ENCODE peak calls at places on chromosomes 5 and 9, in eight cellular contexts. One of them, this sample, is unnamed.

GRCh38 chr9:98867434-98868168 is 60.1 kb downstream of the GALNT12 start:
- DNase-seq in cardiac muscle cell: no peak
- DNase-seq in epithelial cell of esophagus: no peak
- DNase-seq in WTC11: no peak
- DNase-seq in bronchial epithelial cell: no peak
- DNase-seq in retinal pigment epithelial cell: no peak
- DNase-seq in endothelial cell: no peak
- DNase-seq in GM13976: no peak
- DNase-seq in this sample: no peak

GRCh38 chr9:79817469-79818004 is 245.8 kb downstream of the TLE4 start:
- DNase-seq in cardiac muscle cell: peak; percentile 26
- DNase-seq in epithelial cell of esophagus: no peak
- DNase-seq in WTC11: no peak
- DNase-seq in retinal pigment epithelial cell: no peak
- DNase-seq in GM13976: peak; percentile 33
- DNase-seq in bronchial epithelial cell: no peak
- DNase-seq in endothelial cell: peak; percentile 5
- DNase-seq in this sample: no peak

GRCh38 chr5:143182901-143183820 is 220.3 kb downstream of the NR3C1 start:
- DNase-seq in retinal pigment epithelial cell: no peak
- DNase-seq in endothelial cell: no peak
- DNase-seq in WTC11: no peak
- DNase-seq in GM13976: peak; percentile 42
- DNase-seq in bronchial epithelial cell: no peak
- DNase-seq in epithelial cell of esophagus: no peak
- DNase-seq in cardiac muscle cell: no peak
- DNase-seq in this sample: no peak

GRCh38 chr5:68255305-68256130 is 40.0 kb downstream of the PIK3R1 start:
- DNase-seq in retinal pigment epithelial cell: no peak
- DNase-seq in cardiac muscle cell: no peak
- DNase-seq in bronchial epithelial cell: no peak
- DNase-seq in epithelial cell of esophagus: no peak
- DNase-seq in endothelial cell: no peak
- DNase-seq in GM13976: no peak
- DNase-seq in WTC11: no peak
- DNase-seq in this sample: no peak

GRCh38 chr9:37220971-37221370 is 100.6 kb downstream of the ZCCHC7 start:
- DNase-seq in cardiac muscle cell: no peak
- DNase-seq in endothelial cell: no peak
- DNase-seq in GM13976: no peak
- DNase-seq in bronchial epithelial cell: no peak
- DNase-seq in retinal pigment epithelial cell: peak; percentile 60
- DNase-seq in WTC11: no peak
- DNase-seq in epithelial cell of esophagus: no peak
- DNase-seq in this sample: no peak

GRCh38 chr5:97006454-97006853 is 70.6 kb downstream of the LNPEP start:
- DNase-seq in WTC11: no peak
- DNase-seq in retinal pigment epithelial cell: no peak
- DNase-seq in cardiac muscle cell: no peak
- DNase-seq in endothelial cell: no peak
- DNase-seq in GM13976: no peak
- DNase-seq in bronchial epithelial cell: no peak
- DNase-seq in epithelial cell of esophagus: peak; percentile 9
- DNase-seq in this sample: no peak

GRCh38 chr5:90932052-90932699 is 373.6 kb downstream of the ADGRV1 start:
- DNase-seq in epithelial cell of esophagus: peak; percentile 67
- DNase-seq in endothelial cell: peak; percentile 54
- DNase-seq in retinal pigment epithelial cell: no peak
- DNase-seq in GM13976: peak; percentile 64
- DNase-seq in cardiac muscle cell: peak; percentile 73
- DNase-seq in bronchial epithelial cell: peak; percentile 65
- DNase-seq in WTC11: peak; percentile 40
- DNase-seq in this sample: peak; percentile 15

GRCh38 chr5:149471406-149472183 is 79.6 kb downstream of the CSNK1A1 start:
- DNase-seq in endothelial cell: no peak
- DNase-seq in cardiac muscle cell: no peak
- DNase-seq in retinal pigment epithelial cell: no peak
- DNase-seq in bronchial epithelial cell: peak; percentile 73
- DNase-seq in epithelial cell of esophagus: peak; percentile 86
- DNase-seq in GM13976: no peak
- DNase-seq in WTC11: no peak
- DNase-seq in this sample: no peak

GRCh38 chr5:52922384-52922783 is 66.8 kb upstream of the ITGA2 start:
- DNase-seq in retinal pigment epithelial cell: peak; percentile 96
- DNase-seq in endothelial cell: no peak
- DNase-seq in epithelial cell of esophagus: peak; percentile 97
- DNase-seq in bronchial epithelial cell: peak; percentile 99
- DNase-seq in GM13976: no peak
- DNase-seq in cardiac muscle cell: no peak
- DNase-seq in WTC11: no peak
- DNase-seq in this sample: no peak

GRCh38 chr9:12818431-12819000 is 43.7 kb downstream of the LURAP1L start:
- DNase-seq in endothelial cell: no peak
- DNase-seq in bronchial epithelial cell: peak; percentile 28
- DNase-seq in GM13976: no peak
- DNase-seq in WTC11: no peak
- DNase-seq in retinal pigment epithelial cell: no peak
- DNase-seq in cardiac muscle cell: no peak
- DNase-seq in epithelial cell of esophagus: no peak
- DNase-seq in this sample: no peak

GRCh38 chr5:34699155-34700077 is 43.3 kb downstream of the RAI14 start:
- DNase-seq in bronchial epithelial cell: peak; percentile 55
- DNase-seq in epithelial cell of esophagus: peak; percentile 57
- DNase-seq in cardiac muscle cell: peak; percentile 31
- DNase-seq in GM13976: no peak
- DNase-seq in WTC11: peak; percentile 43
- DNase-seq in retinal pigment epithelial cell: no peak
- DNase-seq in endothelial cell: no peak
- DNase-seq in this sample: no peak

GRCh38 chr9:111925784-111926183 is 29.2 kb downstream of the UGCG start:
- DNase-seq in retinal pigment epithelial cell: no peak
- DNase-seq in bronchial epithelial cell: no peak
- DNase-seq in cardiac muscle cell: no peak
- DNase-seq in endothelial cell: no peak
- DNase-seq in epithelial cell of esophagus: no peak
- DNase-seq in GM13976: no peak
- DNase-seq in WTC11: no peak
- DNase-seq in this sample: no peak

GRCh38 chr9:22308177-22308576 is 138.4 kb upstream of the DMRTA1 start:
- DNase-seq in retinal pigment epithelial cell: no peak
- DNase-seq in WTC11: no peak
- DNase-seq in epithelial cell of esophagus: no peak
- DNase-seq in endothelial cell: no peak
- DNase-seq in GM13976: no peak
- DNase-seq in cardiac muscle cell: no peak
- DNase-seq in bronchial epithelial cell: no peak
- DNase-seq in this sample: no peak

DNA sequence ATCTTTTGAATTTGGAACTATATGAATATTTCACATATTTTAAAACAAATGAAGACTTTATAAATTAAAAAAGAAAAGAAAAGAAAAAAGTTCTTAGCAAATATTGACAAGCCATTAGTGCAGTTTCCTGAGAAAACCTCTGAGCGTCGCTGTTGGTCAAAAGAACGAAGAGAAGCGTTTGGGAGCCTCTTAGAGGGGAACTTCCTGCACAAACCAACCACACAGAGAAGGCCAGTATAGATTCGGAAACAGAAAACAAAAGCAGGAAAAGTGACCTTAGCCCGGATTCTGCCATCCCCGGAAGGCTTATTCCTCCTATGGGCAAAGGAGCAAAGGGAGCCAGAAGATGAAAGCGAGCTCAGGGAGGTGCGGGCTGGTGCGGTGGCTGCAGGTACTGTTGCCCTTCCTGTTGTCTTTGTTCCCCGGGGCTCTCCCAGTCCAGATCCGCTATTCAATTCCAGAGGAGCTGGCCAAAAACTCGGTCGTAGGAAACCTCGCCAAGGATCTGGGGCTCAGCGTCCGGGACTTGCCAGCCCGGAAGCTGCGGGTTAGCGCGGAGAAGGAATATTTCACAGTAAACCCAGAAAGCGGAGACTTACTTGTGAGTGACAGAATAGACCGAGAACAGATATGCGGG is at the start of gene PCDHGB2:
- DNase-seq in retinal pigment epithelial cell: no peak
- DNase-seq in endothelial cell: peak; percentile 26
- DNase-seq in epithelial cell of esophagus: peak; percentile 10
- DNase-seq in cardiac muscle cell: peak; percentile 3
- DNase-seq in GM13976: peak; percentile 73
- DNase-seq in WTC11: peak; percentile 46
- DNase-seq in bronchial epithelial cell: peak; percentile 25
- DNase-seq in this sample: no peak
- TF ChIP-seq CTCF in retinal pigment epithelial cell: peak; percentile 22
- TF ChIP-seq CTCF in endothelial cell: peak; percentile 63
- TF ChIP-seq CTCF in epithelial cell of esophagus: no peak
- TF ChIP-seq CTCF in cardiac muscle cell: peak; percentile 30
- TF ChIP-seq CTCF in GM13976: no peak
- TF ChIP-seq CTCF in WTC11: peak; percentile 65
- TF ChIP-seq CTCF in bronchial epithelial cell: peak; percentile 33
- TF ChIP-seq CTCF in this sample: no peak

DNA sequence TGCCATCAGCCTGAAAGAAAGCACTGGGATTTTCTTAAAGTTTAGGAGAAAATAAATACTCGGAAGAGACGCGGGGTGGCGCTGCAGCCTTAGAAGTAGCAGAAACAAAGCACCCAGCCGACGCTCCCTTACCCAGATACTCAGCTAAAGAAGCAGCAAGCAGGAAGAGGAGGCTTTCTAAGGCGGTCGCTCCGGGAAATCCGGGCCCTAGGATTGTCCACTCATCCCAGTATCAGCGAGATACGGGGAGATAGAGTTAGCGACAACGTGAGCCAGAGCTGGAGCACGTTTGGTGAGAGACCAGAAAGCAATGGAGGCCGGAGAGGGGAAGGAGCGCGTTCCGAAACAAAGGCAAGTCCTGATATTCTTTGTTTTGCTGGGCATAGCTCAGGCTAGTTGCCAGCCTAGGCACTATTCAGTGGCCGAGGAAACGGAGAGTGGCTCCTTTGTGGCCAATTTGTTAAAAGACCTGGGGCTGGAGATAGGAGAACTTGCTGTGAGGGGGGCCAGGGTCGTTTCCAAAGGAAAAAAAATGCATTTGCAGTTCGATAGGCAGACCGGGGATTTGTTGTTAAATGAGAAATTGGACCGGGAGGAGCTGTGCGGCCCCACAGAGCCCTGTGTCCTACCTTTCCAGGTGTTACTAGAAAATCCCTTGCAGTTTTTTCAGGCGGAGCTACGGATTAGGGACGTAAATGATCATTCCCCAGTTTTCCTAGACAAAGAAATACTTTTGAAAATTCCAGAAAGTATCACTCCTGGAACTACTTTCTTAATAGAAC is at the start of gene PCDHB2:
- DNase-seq in GM13976: no peak
- DNase-seq in WTC11: peak; percentile 83
- DNase-seq in bronchial epithelial cell: peak; percentile 15
- DNase-seq in endothelial cell: peak; percentile 82
- DNase-seq in cardiac muscle cell: peak; percentile 91
- DNase-seq in retinal pigment epithelial cell: no peak
- DNase-seq in epithelial cell of esophagus: peak; percentile 23
- DNase-seq in this sample: peak; percentile 76
- TF ChIP-seq CTCF in GM13976: no peak
- TF ChIP-seq CTCF in WTC11: peak; percentile 88
- TF ChIP-seq CTCF in bronchial epithelial cell: peak; percentile 15
- TF ChIP-seq CTCF in endothelial cell: peak; percentile 90
- TF ChIP-seq CTCF in cardiac muscle cell: no peak
- TF ChIP-seq CTCF in retinal pigment epithelial cell: no peak
- TF ChIP-seq CTCF in epithelial cell of esophagus: no peak
- TF ChIP-seq CTCF in this sample: peak; percentile 95

GRCh38 chr9:124756011-124756410 is 15.1 kb downstream of the NR6A1 start:
- DNase-seq in bronchial epithelial cell: no peak
- DNase-seq in WTC11: no peak
- DNase-seq in GM13976: no peak
- DNase-seq in retinal pigment epithelial cell: no peak
- DNase-seq in endothelial cell: no peak
- DNase-seq in cardiac muscle cell: no peak
- DNase-seq in epithelial cell of esophagus: no peak
- DNase-seq in this sample: no peak

GRCh38 chr9:124755061-124755460 is 16.1 kb downstream of the NR6A1 start:
- DNase-seq in WTC11: no peak
- DNase-seq in bronchial epithelial cell: no peak
- DNase-seq in endothelial cell: no peak
- DNase-seq in retinal pigment epithelial cell: no peak
- DNase-seq in GM13976: no peak
- DNase-seq in epithelial cell of esophagus: no peak
- DNase-seq in cardiac muscle cell: no peak
- DNase-seq in this sample: no peak

GRCh38 chr9:124752967-124753366 is 18.1 kb downstream of the NR6A1 start:
- DNase-seq in bronchial epithelial cell: peak; percentile 64
- DNase-seq in GM13976: no peak
- DNase-seq in endothelial cell: no peak
- DNase-seq in epithelial cell of esophagus: peak; percentile 53
- DNase-seq in cardiac muscle cell: no peak
- DNase-seq in retinal pigment epithelial cell: no peak
- DNase-seq in WTC11: no peak
- DNase-seq in this sample: no peak

GRCh38 chr9:124757589-124757988 is 13.5 kb downstream of the NR6A1 start:
- DNase-seq in retinal pigment epithelial cell: no peak
- DNase-seq in bronchial epithelial cell: no peak
- DNase-seq in endothelial cell: no peak
- DNase-seq in cardiac muscle cell: peak; percentile 39
- DNase-seq in WTC11: no peak
- DNase-seq in GM13976: no peak
- DNase-seq in epithelial cell of esophagus: no peak
- DNase-seq in this sample: no peak

GRCh38 chr9:124754289-124754688 is 16.8 kb downstream of the NR6A1 start:
- DNase-seq in WTC11: no peak
- DNase-seq in cardiac muscle cell: peak; percentile 34
- DNase-seq in epithelial cell of esophagus: peak; percentile 43
- DNase-seq in endothelial cell: no peak
- DNase-seq in GM13976: no peak
- DNase-seq in bronchial epithelial cell: no peak
- DNase-seq in retinal pigment epithelial cell: no peak
- DNase-seq in this sample: no peak
- TF ChIP-seq CTCF in WTC11: no peak
- TF ChIP-seq CTCF in cardiac muscle cell: peak; percentile 59
- TF ChIP-seq CTCF in epithelial cell of esophagus: peak; percentile 67
- TF ChIP-seq CTCF in endothelial cell: no peak
- TF ChIP-seq CTCF in GM13976: peak; percentile 22
- TF ChIP-seq CTCF in bronchial epithelial cell: peak; percentile 21
- TF ChIP-seq CTCF in retinal pigment epithelial cell: peak; percentile 57
- TF ChIP-seq CTCF in this sample: no peak

DNA sequence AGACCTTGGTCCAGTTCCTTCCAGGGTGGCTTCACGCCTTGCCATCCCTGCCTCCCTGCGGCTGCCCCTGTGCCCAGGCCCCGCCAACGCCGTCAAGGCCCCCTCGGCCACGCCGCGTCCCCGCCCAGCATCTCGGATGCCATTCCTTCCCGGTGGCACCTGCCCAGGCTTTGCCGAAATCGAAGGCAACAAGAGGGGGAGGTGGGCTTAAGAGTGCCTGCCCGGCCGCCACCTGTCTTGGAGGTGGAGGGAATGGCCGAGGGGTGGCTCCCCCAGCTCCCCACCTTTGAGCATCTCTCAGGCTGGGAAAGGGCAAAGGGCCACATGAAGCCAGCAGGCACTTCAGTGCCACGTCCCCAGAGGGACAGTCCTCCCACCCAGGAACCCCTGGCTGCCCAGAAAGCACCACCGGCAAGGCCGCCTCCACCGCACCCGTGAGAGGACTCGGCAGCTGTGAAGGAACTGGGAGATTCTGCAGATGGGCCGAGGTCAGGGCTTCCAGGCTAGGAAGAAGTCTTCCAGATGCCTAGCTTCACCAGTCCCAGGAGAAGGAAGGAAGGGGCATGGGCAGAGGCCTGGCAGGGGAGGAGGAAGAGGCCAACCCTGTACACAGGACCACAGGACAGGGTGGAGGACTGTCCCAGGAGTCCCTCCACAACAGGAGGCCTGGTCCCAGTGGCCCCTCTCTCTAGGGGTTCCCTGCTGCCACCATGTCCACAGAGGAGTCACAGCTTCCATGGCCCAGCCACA is 218.0 kb downstream of the FANCC start:
- DNase-seq in cardiac muscle cell: no peak
- DNase-seq in epithelial cell of esophagus: no peak
- DNase-seq in bronchial epithelial cell: no peak
- DNase-seq in retinal pigment epithelial cell: no peak
- DNase-seq in WTC11: no peak
- DNase-seq in GM13976: no peak
- DNase-seq in endothelial cell: no peak
- DNase-seq in this sample: no peak
- TF ChIP-seq CTCF in cardiac muscle cell: no peak
- TF ChIP-seq CTCF in epithelial cell of esophagus: no peak
- TF ChIP-seq CTCF in bronchial epithelial cell: no peak
- TF ChIP-seq CTCF in retinal pigment epithelial cell: no peak
- TF ChIP-seq CTCF in WTC11: no peak
- TF ChIP-seq CTCF in GM13976: no peak
- TF ChIP-seq CTCF in endothelial cell: no peak
- TF ChIP-seq CTCF in this sample: no peak